ENCODE peak calls at places on chromosomes 12 and 14, in seven cellular contexts. A is A549, S is GM10248, N is fibroblast of the aortic adventitia, D is tibial artery, C is dorsolateral prefrontal cortex, E is HFF-Myc. O is an unnamed sample.

GRCh38 chr14:60254176-60254575 is 5.2 kb downstream of the PPM1A start:
- DNase-seq in E (no peak), N (no peak), A (no peak), C (no peak), D (no peak), S (no peak), O (no peak)

GRCh38 chr14:103819503-103820307 is 27.7 kb downstream of the PPP1R13B start:
- DNase-seq in S (peak), N (peak), E (no peak), A (no peak), C (no peak), D (no peak), O (no peak)

GRCh38 chr12:124684971-124685688 is 117.7 kb upstream of the NCOR2 start:
- DNase-seq in E (peak), C (no peak), A (no peak), N (peak), D (peak), S (no peak), O (peak)

GRCh38 chr14:38065101-38065762 is 142.5 kb upstream of the SSTR1 start:
- DNase-seq in E (no peak), C (no peak), S (no peak), D (no peak), N (no peak), A (no peak), O (no peak)

GRCh38 chr14:76666746-76667145 is 94.5 kb upstream of the VASH1 start:
- DNase-seq in S (no peak), D (no peak), N (no peak), E (no peak), A (no peak), C (no peak), O (no peak)

GRCh38 chr14:65277580-65278270 is 134.8 kb upstream of the FUT8 start:
- DNase-seq in A (no peak), S (no peak), N (no peak), C (no peak), E (no peak), D (no peak), O (no peak)

GRCh38 chr12:103809154-103809553 is 31.9 kb downstream of the NT5DC3 start:
- DNase-seq in E (no peak), C (no peak), D (no peak), A (no peak), S (no peak), N (no peak), O (no peak)

GRCh38 chr12:72313757-72314270 is 41.6 kb downstream of the TRHDE start:
- DNase-seq in E (no peak), D (no peak), N (no peak), A (no peak), C (no peak), S (no peak), O (peak)

GRCh38 chr14:103894723-103895059 is 33.6 kb upstream of the TDRD9 start:
- DNase-seq in A (no peak), E (no peak), N (no peak), D (no peak), C (no peak), S (no peak), O (no peak)

GRCh38 chr12:31105668-31106067 is 32.0 kb downstream of the DDX11 start:
- DNase-seq in A (no peak), D (no peak), C (no peak), N (no peak), E (no peak), S (no peak), O (no peak)

DNA sequence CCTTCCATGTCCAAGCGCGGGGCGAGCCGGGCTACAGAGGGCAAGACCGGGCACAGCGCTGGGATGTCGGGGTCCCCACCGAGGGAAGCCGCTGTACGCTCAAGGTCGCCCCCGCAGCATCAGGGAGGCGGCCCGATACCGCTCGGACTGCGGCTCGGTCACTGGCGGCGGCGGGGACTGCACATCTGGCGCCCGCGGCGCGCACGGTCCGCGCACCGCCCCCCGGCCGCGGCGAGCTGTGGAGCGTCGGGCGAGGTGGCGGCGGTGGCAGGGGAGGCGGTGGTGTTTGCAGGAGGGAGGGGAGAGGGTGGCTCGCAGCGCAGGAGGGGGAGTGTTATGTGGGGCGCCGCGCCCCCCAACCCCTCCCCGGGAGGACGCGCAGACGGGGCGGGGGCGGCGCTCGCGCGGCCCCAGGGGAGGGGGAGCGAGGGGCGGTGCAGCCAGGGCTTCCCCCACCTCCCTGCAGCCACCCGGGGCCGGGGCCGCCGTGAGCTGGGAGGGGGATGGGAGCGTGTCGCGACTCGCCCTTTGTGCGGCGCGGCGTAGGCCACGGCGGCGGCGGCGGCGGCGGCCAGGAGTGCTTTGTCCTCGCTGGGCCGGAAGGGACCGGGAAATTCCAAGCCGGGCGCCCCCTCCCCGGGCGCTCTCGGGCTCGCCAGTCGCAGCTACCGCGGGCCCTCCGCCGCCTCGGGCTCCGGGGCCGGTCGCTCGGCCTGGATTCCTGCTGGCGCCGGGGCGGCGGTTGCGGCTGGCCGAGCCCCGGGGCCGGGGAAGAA is at the start of gene NUAK1:
- DNase-seq in N (no peak), A (peak), C (peak), E (no peak), S (peak), D (peak), O (peak)
- TF ChIP-seq CTCF in N (no peak), A (no peak), C (peak), E (no peak), S (no peak), D (peak), O (no peak)

GRCh38 chr12:10557766-10558165 is 52.1 kb downstream of the EIF2S3B start:
- DNase-seq in N (no peak), D (no peak), A (no peak), C (no peak), S (no peak), E (no peak), O (no peak)
- TF ChIP-seq CTCF in N (no peak), D (no peak), A (no peak), C (no peak), S (no peak), E (no peak), O (no peak)

GRCh38 chr12:106246891-106247730 is 709 bp downstream of the CKAP4 start:
- DNase-seq in N (peak), C (peak), A (peak), E (no peak), D (peak), S (peak), O (peak)
- TF ChIP-seq CTCF in N (peak), C (no peak), A (no peak), E (no peak), D (no peak), S (no peak), O (peak)

GRCh38 chr14:43005807-43006206 is 1399.1 kb downstream of the LRFN5 start:
- DNase-seq in C (no peak), E (no peak), D (no peak), A (no peak), N (peak), S (no peak), O (peak)
- TF ChIP-seq CTCF in C (peak), E (no peak), D (no peak), A (no peak), N (peak), S (no peak), O (peak)

GRCh38 chr12:57739387-57739786 is 845 bp upstream of the AGAP2 start:
- DNase-seq in C (no peak), N (no peak), D (no peak), S (no peak), A (no peak), E (no peak), O (no peak)
- TF ChIP-seq CTCF in C (no peak), N (no peak), D (no peak), S (no peak), A (no peak), E (no peak), O (no peak)

DNA sequence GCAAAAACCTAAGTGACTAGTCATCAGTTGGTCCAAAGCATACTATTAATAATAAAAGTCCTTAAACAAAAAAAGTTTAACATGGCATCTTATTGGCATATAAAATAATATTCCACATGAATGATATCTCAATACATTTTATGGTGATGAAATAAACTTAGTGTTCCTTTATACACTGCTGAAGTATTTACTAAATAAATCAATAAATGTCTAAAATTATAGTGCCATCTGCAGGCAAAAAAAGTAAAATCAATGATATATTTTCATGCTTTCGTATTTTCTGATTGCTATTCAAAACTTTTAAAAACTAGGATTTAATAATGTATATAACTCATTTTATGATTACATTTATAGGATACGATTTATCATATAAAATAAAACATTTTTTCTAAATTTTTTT is 30.5 kb downstream of the PUS7L start:
- DNase-seq in N (peak), S (no peak), A (no peak), D (no peak), E (no peak), C (no peak), O (no peak)
- TF ChIP-seq CTCF in N (peak), S (no peak), A (peak), D (no peak), E (no peak), C (peak), O (no peak)

GRCh38 chr12:102596016-102596415 is 115.7 kb upstream of the IGF1 start:
- DNase-seq in D (no peak), C (no peak), S (no peak), E (no peak), A (no peak), N (no peak), O (no peak)

GRCh38 chr12:102602549-102602948 is 122.2 kb upstream of the IGF1 start:
- DNase-seq in N (no peak), S (no peak), A (no peak), E (no peak), C (no peak), D (no peak), O (no peak)

GRCh38 chr12:102603021-102603420 is 122.7 kb upstream of the IGF1 start:
- DNase-seq in N (no peak), D (no peak), E (no peak), S (no peak), C (no peak), A (no peak), O (no peak)

GRCh38 chr12:102596687-102597086 is 116.3 kb upstream of the IGF1 start:
- DNase-seq in D (no peak), N (no peak), C (no peak), S (no peak), E (no peak), A (no peak), O (no peak)

GRCh38 chr12:102601621-102602020 is 121.3 kb upstream of the IGF1 start:
- DNase-seq in C (no peak), N (no peak), D (no peak), S (no peak), A (no peak), E (no peak), O (no peak)
- TF ChIP-seq CTCF in C (no peak), N (no peak), D (no peak), S (no peak), A (no peak), E (no peak), O (no peak)

GRCh38 chr12:126688556-126688955 is 1578.4 kb upstream of the TMEM132C start:
- DNase-seq in A (no peak), S (no peak), C (no peak), D (no peak), N (no peak), E (no peak), O (no peak)
- TF ChIP-seq CTCF in A (no peak), S (no peak), C (no peak), D (no peak), N (no peak), E (no peak), O (no peak)

GRCh38 chr14:83463500-83464098 is 1929.9 kb upstream of the SEL1L start:
- DNase-seq in S (no peak), C (no peak), A (peak), N (peak), E (peak), D (peak), O (peak)
- TF ChIP-seq CTCF in S (peak), C (peak), A (peak), N (peak), E (peak), D (peak), O (peak)

O was measured in fibroblast of villous mesenchyme.